ENCODE peak calls at places on chromosome 4, in nine cellular contexts. One of them, this sample, is unnamed.

GRCh38 chr4:6225469-6225868 is 25.1 kb upstream of the JAKMIP1 start:
- DNase-seq in bronchial epithelial cell: peak
- DNase-seq in iris pigment epithelial cell: peak
- DNase-seq in endothelial cell of umbilical vein: peak
- DNase-seq in RPMI8226: peak
- DNase-seq in stimulated activated CD4-positive, alpha-beta T cell treated with anti-CD3 and anti-CD28 coated beads, TNF-alpha, amount 100 ng/mL, for 48 hours: no peak
- DNase-seq in naive thymus-derived CD8-positive, alpha-beta T cell: no peak
- DNase-seq in NCI-H1048: no peak
- DNase-seq in left ventricle myocardium superior: no peak
- DNase-seq in this sample: peak

GRCh38 chr4:85726555-85726954 is 251.6 kb downstream of the ARHGAP24 start:
- DNase-seq in bronchial epithelial cell: no peak
- DNase-seq in iris pigment epithelial cell: no peak
- DNase-seq in endothelial cell of umbilical vein: no peak
- DNase-seq in RPMI8226: no peak
- DNase-seq in stimulated activated CD4-positive, alpha-beta T cell treated with anti-CD3 and anti-CD28 coated beads, TNF-alpha, amount 100 ng/mL, for 48 hours: no peak
- DNase-seq in naive thymus-derived CD8-positive, alpha-beta T cell: no peak
- DNase-seq in NCI-H1048: no peak
- DNase-seq in left ventricle myocardium superior: no peak
- DNase-seq in this sample: no peak

GRCh38 chr4:67556426-67556825 is 2.1 kb upstream of the STAP1 start:
- DNase-seq in bronchial epithelial cell: no peak
- DNase-seq in iris pigment epithelial cell: peak
- DNase-seq in endothelial cell of umbilical vein: no peak
- DNase-seq in RPMI8226: no peak
- DNase-seq in stimulated activated CD4-positive, alpha-beta T cell treated with anti-CD3 and anti-CD28 coated beads, TNF-alpha, amount 100 ng/mL, for 48 hours: no peak
- DNase-seq in naive thymus-derived CD8-positive, alpha-beta T cell: no peak
- DNase-seq in NCI-H1048: no peak
- DNase-seq in left ventricle myocardium superior: no peak
- DNase-seq in this sample: no peak

GRCh38 chr4:26992657-26993361 is 132.2 kb downstream of the STIM2 start:
- DNase-seq in bronchial epithelial cell: peak
- DNase-seq in iris pigment epithelial cell: peak
- DNase-seq in endothelial cell of umbilical vein: peak
- DNase-seq in RPMI8226: peak
- DNase-seq in stimulated activated CD4-positive, alpha-beta T cell treated with anti-CD3 and anti-CD28 coated beads, TNF-alpha, amount 100 ng/mL, for 48 hours: no peak
- DNase-seq in naive thymus-derived CD8-positive, alpha-beta T cell: no peak
- DNase-seq in NCI-H1048: no peak
- DNase-seq in left ventricle myocardium superior: no peak
- DNase-seq in this sample: peak

GRCh38 chr4:1628892-1629703 is 55.0 kb downstream of the FAM53A start:
- DNase-seq in bronchial epithelial cell: peak
- DNase-seq in iris pigment epithelial cell: peak
- DNase-seq in endothelial cell of umbilical vein: peak
- DNase-seq in RPMI8226: peak
- DNase-seq in stimulated activated CD4-positive, alpha-beta T cell treated with anti-CD3 and anti-CD28 coated beads, TNF-alpha, amount 100 ng/mL, for 48 hours: peak
- DNase-seq in naive thymus-derived CD8-positive, alpha-beta T cell: peak
- DNase-seq in NCI-H1048: no peak
- DNase-seq in left ventricle myocardium superior: peak
- DNase-seq in this sample: peak

GRCh38 chr4:17301869-17302268 is 210.0 kb downstream of the QDPR start:
- DNase-seq in bronchial epithelial cell: no peak
- DNase-seq in iris pigment epithelial cell: no peak
- DNase-seq in endothelial cell of umbilical vein: no peak
- DNase-seq in RPMI8226: no peak
- DNase-seq in stimulated activated CD4-positive, alpha-beta T cell treated with anti-CD3 and anti-CD28 coated beads, TNF-alpha, amount 100 ng/mL, for 48 hours: no peak
- DNase-seq in naive thymus-derived CD8-positive, alpha-beta T cell: no peak
- DNase-seq in NCI-H1048: no peak
- DNase-seq in left ventricle myocardium superior: no peak
- DNase-seq in this sample: no peak

GRCh38 chr4:13984996-13985780 is 357.7 kb upstream of the BOD1L1 start:
- DNase-seq in bronchial epithelial cell: no peak
- DNase-seq in iris pigment epithelial cell: peak
- DNase-seq in endothelial cell of umbilical vein: no peak
- DNase-seq in RPMI8226: no peak
- DNase-seq in stimulated activated CD4-positive, alpha-beta T cell treated with anti-CD3 and anti-CD28 coated beads, TNF-alpha, amount 100 ng/mL, for 48 hours: no peak
- DNase-seq in naive thymus-derived CD8-positive, alpha-beta T cell: no peak
- DNase-seq in NCI-H1048: no peak
- DNase-seq in left ventricle myocardium superior: no peak
- DNase-seq in this sample: no peak

GRCh38 chr4:23733911-23734458 is 155.9 kb downstream of the PPARGC1A start:
- DNase-seq in bronchial epithelial cell: no peak
- DNase-seq in iris pigment epithelial cell: no peak
- DNase-seq in endothelial cell of umbilical vein: no peak
- DNase-seq in RPMI8226: no peak
- DNase-seq in stimulated activated CD4-positive, alpha-beta T cell treated with anti-CD3 and anti-CD28 coated beads, TNF-alpha, amount 100 ng/mL, for 48 hours: no peak
- DNase-seq in naive thymus-derived CD8-positive, alpha-beta T cell: no peak
- DNase-seq in NCI-H1048: no peak
- DNase-seq in left ventricle myocardium superior: no peak
- DNase-seq in this sample: no peak

GRCh38 chr4:44232262-44232661 is 216.3 kb downstream of the KCTD8 start:
- DNase-seq in bronchial epithelial cell: no peak
- DNase-seq in iris pigment epithelial cell: no peak
- DNase-seq in endothelial cell of umbilical vein: no peak
- DNase-seq in RPMI8226: no peak
- DNase-seq in stimulated activated CD4-positive, alpha-beta T cell treated with anti-CD3 and anti-CD28 coated beads, TNF-alpha, amount 100 ng/mL, for 48 hours: no peak
- DNase-seq in naive thymus-derived CD8-positive, alpha-beta T cell: no peak
- DNase-seq in NCI-H1048: no peak
- DNase-seq in left ventricle myocardium superior: no peak
- DNase-seq in this sample: no peak

GRCh38 chr4:36427696-36428095 is 146.3 kb downstream of the DTHD1 start:
- DNase-seq in bronchial epithelial cell: no peak
- DNase-seq in iris pigment epithelial cell: no peak
- DNase-seq in endothelial cell of umbilical vein: no peak
- DNase-seq in RPMI8226: no peak
- DNase-seq in stimulated activated CD4-positive, alpha-beta T cell treated with anti-CD3 and anti-CD28 coated beads, TNF-alpha, amount 100 ng/mL, for 48 hours: no peak
- DNase-seq in naive thymus-derived CD8-positive, alpha-beta T cell: no peak
- DNase-seq in NCI-H1048: no peak
- DNase-seq in left ventricle myocardium superior: no peak
- DNase-seq in this sample: no peak

This sample was measured in Karpas-422.